ENCODE peak calls at places on chromosomes 3 and 15, in eight cellular contexts. O is cardiac muscle cell; B is Ammon's horn; C is stimulated activated CD8-positive, alpha-beta memory T cell treated with anti-CD3 and anti-CD28 coated beads, Interleukin-15, amount 100 ng/mL, for 24 hours; R is germinal center; G is GM06990; I is kidney; N is GM04504. W is an unnamed sample.

GRCh38 chr3:132867956-132868355 is 145.7 kb upstream of the NPHP3 start:
- DNase-seq in G (no peak), B (no peak), O (peak), N (no peak), C (no peak), I (no peak), R (no peak), W (no peak)

GRCh38 chr3:185399629-185400339 is 36.8 kb downstream of the MAP3K13 start:
- DNase-seq in B (no peak), G (no peak), R (no peak), O (no peak), I (no peak), N (no peak), C (no peak), W (no peak)

GRCh38 chr3:102144063-102144462 is 290.8 kb upstream of the ZPLD1 start:
- DNase-seq in N (no peak), G (no peak), C (no peak), O (peak), B (no peak), I (no peak), R (no peak), W (no peak)

GRCh38 chr15:98626153-98626552 is 22.2 kb upstream of the IGF1R start:
- DNase-seq in N (no peak), G (no peak), B (no peak), C (no peak), R (no peak), O (no peak), I (no peak), W (no peak)

GRCh38 chr3:40071683-40072238 is 237.7 kb upstream of the EIF1B start:
- DNase-seq in I (no peak), B (no peak), N (no peak), G (no peak), O (no peak), C (no peak), R (no peak), W (no peak)

GRCh38 chr3:14508966-14509795 is 31.0 kb downstream of the GRIP2 start:
- DNase-seq in I (peak), B (peak), O (peak), R (peak), C (peak), N (no peak), G (peak), W (peak)

GRCh38 chr3:98741121-98741716 is 21.9 kb upstream of the ST3GAL6 start:
- DNase-seq in O (peak), I (no peak), B (no peak), R (no peak), N (no peak), G (no peak), C (no peak), W (no peak)

GRCh38 chr3:134258761-134259347 is 8.2 kb upstream of the RYK start:
- DNase-seq in C (no peak), N (no peak), R (no peak), B (no peak), I (no peak), O (no peak), G (no peak), W (no peak)

GRCh38 chr15:60423540-60423939 is 25.8 kb upstream of the ANXA2 start:
- DNase-seq in G (no peak), O (peak), C (no peak), I (no peak), N (peak), R (no peak), B (peak), W (no peak)

GRCh38 chr3:179083977-179084376 is 12.4 kb upstream of the ZMAT3 start:
- DNase-seq in N (no peak), G (no peak), O (no peak), C (no peak), I (no peak), B (no peak), R (no peak), W (no peak)

GRCh38 chr3:144121661-144122060 is 150.0 kb downstream of the DIPK2A start:
- DNase-seq in R (no peak), G (no peak), O (no peak), N (no peak), C (no peak), B (no peak), I (no peak), W (no peak)

GRCh38 chr3:196942915-196943277 is 568 bp upstream of the NCBP2 start:
- DNase-seq in R (no peak), C (no peak), O (peak), N (no peak), G (no peak), B (no peak), I (peak), W (no peak)

W was measured in GM20000.